ENCODE peak calls at places on chromosomes 2 and 18, in six cellular contexts. E is ovary, X is Peyer's patch, I is PC-3, Z is endodermal cell, K is cardiac muscle cell. W is an unnamed sample. For H3K9me3, the result is how much of the 10 kb centered on the place peaks cover.

GRCh38 chr2:60552096-60552850 is 1.2 kb downstream of the BCL11A start:
- DNase-seq in E (no peak), X (peak), I (peak), Z (peak), K (peak), W (no peak)

GRCh38 chr2:120712180-120712678 is 23.4 kb upstream of the GLI2 start:
- DNase-seq in E (peak), X (no peak), I (no peak), Z (peak), K (no peak), W (no peak)

GRCh38 chr2:65530547-65531320 is 98.3 kb upstream of the SPRED2 start:
- DNase-seq in E (no peak), X (no peak), I (peak), Z (no peak), K (no peak), W (no peak)

GRCh38 chr2:21317131-21317530 is 193.4 kb downstream of the TDRD15 start:
- DNase-seq in E (peak), X (no peak), I (peak), Z (peak), K (peak), W (peak)

GRCh38 chr18:9135912-9136314 is 668 bp upstream of the ANKRD12 start:
- DNase-seq in E (no peak), X (no peak), I (peak), Z (peak), K (no peak), W (no peak)

GRCh38 chr2:209390839-209391238 is 33.0 kb upstream of the MAP2 start:
- DNase-seq in E (no peak), X (no peak), I (no peak), Z (no peak), K (no peak), W (no peak)

GRCh38 chr18:3297025-3297984 is 35.4 kb downstream of the MYL12B start:
- DNase-seq in E (peak), X (peak), I (peak), Z (peak), K (peak), W (peak)

GRCh38 chr2:68637047-68637446 is 6.3 kb upstream of the PROKR1 start:
- DNase-seq in E (no peak), X (no peak), I (no peak), Z (no peak), K (no peak), W (no peak)

GRCh38 chr18:42392416-42392815 is 437.4 kb downstream of the PIK3C3 start:
- DNase-seq in E (no peak), X (no peak), I (no peak), Z (no peak), K (no peak), W (no peak)

GRCh38 chr18:41744664-41745063 is 210.4 kb upstream of the PIK3C3 start:
- DNase-seq in E (no peak), X (no peak), I (no peak), Z (peak), K (no peak), W (no peak)

GRCh38 chr2:113208995-113209868 is 35.5 kb downstream of the PSD4 start:
- DNase-seq in E (no peak), X (no peak), I (no peak), Z (no peak), K (no peak), W (no peak)

GRCh38 chr2:26251893-26252292 is 7.2 kb downstream of the HADHB start:
- DNase-seq in E (peak), X (no peak), I (no peak), Z (no peak), K (peak), W (no peak)

GRCh38 chr2:239400000-239400831 is 604 bp downstream of the HDAC4 start:
- DNase-seq in E (peak), X (no peak), I (peak), Z (peak), K (peak), W (no peak)

GRCh38 chr2:121575800-121576199 is 45.1 kb downstream of the RNU4ATAC start:
- DNase-seq in E (no peak), X (no peak), I (no peak), Z (no peak), K (no peak), W (no peak)

GRCh38 chr2:30790879-30791278 is 16.4 kb downstream of the CAPN13 start:
- DNase-seq in E (no peak), X (no peak), I (no peak), Z (peak), K (no peak), W (no peak)

GRCh38 chr2:18430996-18431748 is 129.3 kb downstream of the RDH14 start:
- DNase-seq in E (no peak), X (no peak), I (no peak), Z (no peak), K (no peak), W (no peak)

GRCh38 chr2:238578256-238578655 is 151.5 kb downstream of the ASB1 start:
- DNase-seq in E (no peak), X (no peak), I (no peak), Z (no peak), K (no peak), W (no peak)

GRCh38 chr18:5073026-5073944 is 123.8 kb downstream of the AKAIN1 start:
- DNase-seq in E (no peak), X (no peak), I (peak), Z (peak), K (peak), W (no peak)

GRCh38 chr2:100173907-100174525 is 31.6 kb upstream of the AFF3 start:
- DNase-seq in E (no peak), X (no peak), I (no peak), Z (no peak), K (no peak), W (no peak)

GRCh38 chr18:10101293-10101701 is 187.5 kb downstream of the VAPA start:
- DNase-seq in E (peak), X (no peak), I (peak), Z (peak), K (no peak), W (no peak)

GRCh38 chr2:9648821-9649220 is 18.0 kb upstream of the YWHAQ start:
- DNase-seq in E (no peak), X (no peak), I (no peak), Z (peak), K (no peak), W (no peak)

GRCh38 chr18:76977681-76978234 is 154.8 kb downstream of the MBP start:
- DNase-seq in E (no peak), X (peak), I (no peak), Z (peak), K (no peak), W (no peak)

GRCh38 chr2:28721601-28722191 is 29.9 kb upstream of the PPP1CB start:
- DNase-seq in E (no peak), X (no peak), I (no peak), Z (no peak), K (no peak), W (no peak)

GRCh38 chr18:22032392-22032961 is 136.9 kb upstream of the GATA6 start:
- DNase-seq in E (no peak), X (no peak), I (peak), Z (peak), K (no peak), W (no peak)

GRCh38 chr2:233017947-233018346 is 4.9 kb upstream of the NGEF start:
- DNase-seq in E (no peak), X (no peak), I (no peak), Z (no peak), K (no peak), W (no peak)

GRCh38 chr2:136359121-136359965 is 241.4 kb upstream of the CXCR4 start:
- DNase-seq in E (no peak), X (no peak), I (no peak), Z (no peak), K (no peak), W (no peak)

GRCh38 chr2:101517753-101518152 is 42.8 kb upstream of the RFX8 start:
- DNase-seq in E (no peak), X (no peak), I (peak), Z (no peak), K (no peak), W (no peak)

GRCh38 chr2:228689049-228689448 is 507.6 kb upstream of the SPHKAP start:
- DNase-seq in E (no peak), X (no peak), I (peak), Z (peak), K (peak), W (no peak)

GRCh38 chr2:121255363-121255762 is 29.6 kb downstream of the TFCP2L1 start:
- DNase-seq in E (no peak), X (no peak), I (no peak), Z (no peak), K (no peak), W (no peak)

GRCh38 chr2:107263596-107264090 is 377.7 kb upstream of the ST6GAL2 start:
- DNase-seq in E (no peak), X (no peak), I (no peak), Z (no peak), K (no peak), W (no peak)

GRCh38 chr2:227406177-227407031 is 18.7 kb upstream of the SCYGR1 start:
- DNase-seq in E (peak), X (no peak), I (peak), Z (peak), K (peak), W (peak)

GRCh38 chr2:217938038-217938437 is 64.8 kb downstream of the TNS1 start:
- DNase-seq in E (peak), X (no peak), I (no peak), Z (no peak), K (no peak), W (no peak)

GRCh38 chr18:23856466-23857175 is 157.9 kb upstream of the TTC39C start:
- DNase-seq in E (no peak), X (no peak), I (peak), Z (peak), K (no peak), W (no peak)

GRCh38 chr18:59846814-59847490 is 52.8 kb upstream of the PMAIP1 start:
- DNase-seq in E (no peak), X (peak), I (peak), Z (peak), K (no peak), W (no peak)

GRCh38 chr2:23379220-23379695 is 5.7 kb upstream of the KLHL29 start:
- DNase-seq in E (no peak), X (no peak), I (no peak), Z (no peak), K (no peak), W (no peak)

GRCh38 chr2:173090291-173090877 is 14.7 kb downstream of the MAP3K20 start:
- DNase-seq in E (no peak), X (no peak), I (no peak), Z (peak), K (peak), W (no peak)

GRCh38 chr2:80579756-80580155 is 275.2 kb upstream of the LRRTM1 start:
- DNase-seq in E (no peak), X (no peak), I (no peak), Z (no peak), K (no peak), W (no peak)

GRCh38 chr2:30421551-30422436 is 25.3 kb upstream of the LCLAT1 start:
- DNase-seq in E (no peak), X (no peak), I (no peak), Z (peak), K (peak), W (no peak)

GRCh38 chr2:166170356-166170755 is 42.5 kb upstream of the SCN1A start:
- DNase-seq in E (no peak), X (no peak), I (peak), Z (no peak), K (no peak), W (no peak)

GRCh38 chr2:167487728-167488127 is 599.4 kb downstream of the XIRP2 start:
- DNase-seq in E (no peak), X (no peak), I (no peak), Z (no peak), K (no peak), W (no peak)
- H3K27ac ChIP-seq in E (no peak), X (no peak), I (no peak), Z (no peak), K (no peak), W (no peak)

GRCh38 chr2:75243219-75243618 is 43.9 kb upstream of the TACR1 start:
- DNase-seq in E (no peak), X (no peak), I (no peak), Z (no peak), K (no peak), W (no peak)

GRCh38 chr2:75241696-75242095 is 42.4 kb upstream of the TACR1 start:
- DNase-seq in E (no peak), X (no peak), I (peak), Z (no peak), K (no peak), W (no peak)

GRCh38 chr2:75246441-75247167 is 47.3 kb upstream of the TACR1 start:
- DNase-seq in E (no peak), X (no peak), I (no peak), Z (no peak), K (no peak), W (no peak)
- H3K9me3 ChIP-seq in E (under half), X (under half), I (under half), Z (under half), K (under half), W (under half)

GRCh38 chr18:49628993-49629795 is 67.3 kb downstream of the LIPG start:
- DNase-seq in E (peak), X (no peak), I (no peak), Z (peak), K (no peak), W (no peak)
- TF ChIP-seq CTCF in E (no peak), X (no peak), I (no peak), Z (peak), K (peak), W (no peak)

GRCh38 chr18:56825312-56825711 is 174.2 kb downstream of the WDR7 start:
- DNase-seq in E (no peak), X (no peak), I (no peak), Z (no peak), K (no peak), W (no peak)

GRCh38 chr18:56823986-56824385 is 172.8 kb downstream of the WDR7 start:
- DNase-seq in E (no peak), X (no peak), I (no peak), Z (no peak), K (no peak), W (no peak)
- H3K27ac ChIP-seq in E (no peak), X (no peak), I (no peak), Z (no peak), K (no peak), W (no peak)

GRCh38 chr2:363823-364470 is 76.1 kb upstream of the ALKAL2 start:
- DNase-seq in E (no peak), X (no peak), I (no peak), Z (no peak), K (no peak), W (no peak)
- H3K9me3 ChIP-seq in E (under half), X (under half), I (under half), Z (under half), K (under half), W (under half)